ENCODE peak calls at places on chromosomes 7 and 10, in seven cellular contexts. X is SK-N-SH, Y is K562, E is HCT116, Q is HL-60, U is HepG2, G is GM23338. V is an unnamed sample.

GRCh38 chr7:1092806-1093505 is 5.0 kb downstream of the GPER1 start:
- DNase-seq in E (no peak), U (peak), Q (no peak), X (no peak), G (no peak), Y (no peak), V (no peak)

GRCh38 chr10:125606406-125606805 is 76.6 kb downstream of the TEX36 start:
- DNase-seq in X (peak), E (no peak), G (no peak), U (no peak), Q (no peak), Y (no peak), V (no peak)

GRCh38 chr7:157302314-157302711 is 34.5 kb upstream of the DNAJB6 start:
- DNase-seq in Y (peak), E (no peak), Q (peak), U (no peak), X (peak), G (peak), V (no peak)

GRCh38 chr10:130498934-130499333 is 362.7 kb downstream of the GLRX3 start:
- DNase-seq in E (no peak), G (no peak), U (no peak), Q (no peak), Y (no peak), X (no peak), V (no peak)

GRCh38 chr10:17216217-17216900 is 11.7 kb upstream of the VIM start:
- DNase-seq in G (no peak), X (no peak), E (peak), U (peak), Q (peak), Y (peak), V (no peak)

GRCh38 chr7:50812847-50813475 is 30.3 kb upstream of the GRB10 start:
- DNase-seq in Y (no peak), G (peak), U (peak), Q (no peak), E (peak), X (no peak), V (peak)

GRCh38 chr10:3043512-3044368 is 23.6 kb upstream of the PFKP start:
- DNase-seq in Q (peak), G (peak), X (peak), E (peak), Y (peak), U (peak), V (peak)

GRCh38 chr7:24059775-24060174 is 224.2 kb upstream of the NPY start:
- DNase-seq in G (no peak), X (no peak), E (no peak), Q (no peak), U (no peak), Y (no peak), V (no peak)

GRCh38 chr10:60962946-60963345 is 19.0 kb upstream of the RHOBTB1 start:
- DNase-seq in E (no peak), G (no peak), Y (no peak), X (no peak), Q (no peak), U (no peak), V (no peak)

GRCh38 chr10:35195361-35196306 is 69.0 kb downstream of the CREM start:
- DNase-seq in E (peak), U (peak), X (peak), Y (peak), G (peak), Q (peak), V (peak)

GRCh38 chr7:83987764-83988163 is 206.8 kb downstream of the SEMA3A start:
- DNase-seq in G (no peak), Q (no peak), U (no peak), Y (no peak), E (no peak), X (no peak), V (no peak)

GRCh38 chr7:112566392-112567324 is 85.9 kb downstream of the LSMEM1 start:
- DNase-seq in Y (no peak), E (no peak), Q (no peak), X (peak), U (no peak), G (no peak), V (no peak)

GRCh38 chr7:135168001-135168400 is 2.5 kb downstream of the CYREN start:
- DNase-seq in U (no peak), G (no peak), Q (no peak), X (no peak), E (no peak), Y (peak), V (no peak)

GRCh38 chr10:128035557-128035973 is 90.7 kb downstream of the MKI67 start:
- DNase-seq in Q (peak), Y (peak), U (no peak), G (peak), E (peak), X (peak), V (peak)

GRCh38 chr7:77455334-77455733 is 39.2 kb upstream of the GSAP start:
- DNase-seq in G (no peak), X (no peak), Q (no peak), E (no peak), Y (no peak), U (peak), V (peak)

GRCh38 chr10:72616716-72617115 is 9.2 kb downstream of the MICU1 start:
- DNase-seq in E (no peak), G (no peak), Y (no peak), Q (no peak), X (peak), U (no peak), V (no peak)

GRCh38 chr10:63414481-63415260 is 51.1 kb downstream of the JMJD1C start:
- DNase-seq in Q (no peak), G (no peak), Y (no peak), X (no peak), E (no peak), U (no peak), V (no peak)

GRCh38 chr10:8403711-8404371 is 349.4 kb downstream of the GATA3 start:
- DNase-seq in Q (no peak), E (no peak), U (no peak), Y (no peak), G (peak), X (no peak), V (no peak)

GRCh38 chr10:97321032-97321806 is 2.1 kb downstream of the FRAT1 start:
- DNase-seq in Q (no peak), G (peak), E (no peak), Y (no peak), U (no peak), X (no peak), V (no peak)

GRCh38 chr10:61933857-61934559 is 32.5 kb downstream of the ARID5B start:
- DNase-seq in Y (no peak), E (no peak), G (no peak), X (no peak), Q (no peak), U (no peak), V (no peak)

GRCh38 chr7:136677456-136678365 is 190.7 kb upstream of the CHRM2 start:
- DNase-seq in X (no peak), E (no peak), U (no peak), G (no peak), Y (no peak), Q (no peak), V (no peak)

GRCh38 chr7:11193131-11193867 is 219.6 kb downstream of the PHF14 start:
- DNase-seq in G (peak), U (peak), Y (no peak), X (no peak), Q (no peak), E (no peak), V (no peak)

GRCh38 chr10:80460399-80461207 is 6.5 kb downstream of the TSPAN14 start:
- DNase-seq in X (no peak), E (peak), U (peak), G (peak), Y (no peak), Q (peak), V (no peak)

GRCh38 chr10:6409982-6410694 is 169.9 kb downstream of the PRKCQ start:
- DNase-seq in Y (no peak), U (no peak), X (peak), E (no peak), Q (no peak), G (peak), V (no peak)

GRCh38 chr10:100038561-100039071 is 28.9 kb upstream of the DNMBP start:
- DNase-seq in X (no peak), E (no peak), G (no peak), Y (no peak), U (peak), Q (no peak), V (no peak)

GRCh38 chr10:71736570-71737355 is 17.2 kb upstream of the C10orf105 start:
- DNase-seq in X (no peak), Y (no peak), U (no peak), G (no peak), Q (no peak), E (no peak), V (no peak)

GRCh38 chr10:79320785-79321493 is 26.3 kb upstream of the PPIF start:
- DNase-seq in Q (peak), Y (no peak), X (no peak), G (no peak), U (no peak), E (no peak), V (no peak)
- TF ChIP-seq REST in Q (no peak), Y (no peak), X (no peak), G (no peak), U (no peak), E (no peak), V (no peak)

GRCh38 chr10:44864637-44865288 is 46.4 kb upstream of the TMEM72 start:
- DNase-seq in X (peak), E (peak), Q (peak), U (peak), G (peak), Y (peak), V (peak)
- H3K27ac ChIP-seq in X (peak), E (no peak), Q (no peak), U (no peak), G (no peak), Y (no peak), V (peak)

DNA sequence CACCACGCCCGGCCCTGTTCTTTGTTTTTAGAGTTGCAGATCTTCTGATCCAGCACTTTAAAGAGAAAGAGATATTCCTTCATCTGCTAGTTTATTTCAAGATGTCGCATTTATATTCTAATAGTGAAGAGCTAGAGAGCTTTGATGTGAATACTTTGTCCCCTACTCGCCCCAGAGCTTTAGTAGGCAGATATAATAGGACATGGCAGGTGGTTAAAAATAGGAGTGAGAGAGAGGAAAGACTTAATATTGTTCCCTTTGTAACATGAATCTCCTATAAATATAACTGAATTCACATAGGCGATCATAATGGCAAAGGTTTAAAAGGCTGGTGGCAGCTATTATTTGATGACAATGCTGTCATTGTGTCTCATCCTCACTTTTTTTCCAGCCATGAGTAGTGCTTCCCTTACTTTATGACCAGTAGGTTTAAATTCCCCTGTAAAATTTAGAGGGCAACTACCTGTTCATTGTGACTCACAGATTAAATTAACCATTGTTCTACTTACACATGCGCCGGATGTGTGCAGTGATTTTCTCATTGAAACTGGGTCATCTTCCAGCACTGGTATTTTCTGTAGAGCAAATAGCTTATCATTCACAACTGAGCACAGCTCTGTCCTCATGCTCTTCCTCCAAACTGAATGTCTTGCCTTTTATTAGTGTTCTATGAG is 906.7 kb upstream of the CELF2 start:
- DNase-seq in X (no peak), U (no peak), G (no peak), E (no peak), Q (no peak), Y (no peak), V (no peak)
- TF ChIP-seq POLR2AphosphoS5 in X (no peak), U (no peak), G (no peak), E (no peak), Q (no peak), Y (no peak), V (no peak)

GRCh38 chr10:114876602-114877300 is 55.2 kb downstream of the FHIP2A start:
- DNase-seq in G (peak), E (peak), X (peak), Y (peak), Q (peak), U (peak), V (no peak)
- TF ChIP-seq REST in G (no peak), E (no peak), X (no peak), Y (no peak), Q (no peak), U (no peak), V (no peak)

GRCh38 chr7:151245360-151246160 is 2.9 kb downstream of the SMARCD3 start:
- DNase-seq in U (no peak), Q (no peak), E (no peak), Y (peak), G (peak), X (peak), V (no peak)

GRCh38 chr7:151244871-151245346 is 3.6 kb downstream of the SMARCD3 start:
- DNase-seq in X (peak), G (peak), Q (no peak), Y (no peak), E (no peak), U (no peak), V (no peak)

GRCh38 chr7:151247016-151247580 is 1.4 kb downstream of the SMARCD3 start:
- DNase-seq in U (no peak), X (peak), Q (no peak), Y (no peak), E (no peak), G (no peak), V (no peak)

GRCh38 chr7:151247611-151248176 is 800 bp downstream of the SMARCD3 start:
- DNase-seq in Y (no peak), E (no peak), X (no peak), G (no peak), Q (no peak), U (no peak), V (no peak)

DNA sequence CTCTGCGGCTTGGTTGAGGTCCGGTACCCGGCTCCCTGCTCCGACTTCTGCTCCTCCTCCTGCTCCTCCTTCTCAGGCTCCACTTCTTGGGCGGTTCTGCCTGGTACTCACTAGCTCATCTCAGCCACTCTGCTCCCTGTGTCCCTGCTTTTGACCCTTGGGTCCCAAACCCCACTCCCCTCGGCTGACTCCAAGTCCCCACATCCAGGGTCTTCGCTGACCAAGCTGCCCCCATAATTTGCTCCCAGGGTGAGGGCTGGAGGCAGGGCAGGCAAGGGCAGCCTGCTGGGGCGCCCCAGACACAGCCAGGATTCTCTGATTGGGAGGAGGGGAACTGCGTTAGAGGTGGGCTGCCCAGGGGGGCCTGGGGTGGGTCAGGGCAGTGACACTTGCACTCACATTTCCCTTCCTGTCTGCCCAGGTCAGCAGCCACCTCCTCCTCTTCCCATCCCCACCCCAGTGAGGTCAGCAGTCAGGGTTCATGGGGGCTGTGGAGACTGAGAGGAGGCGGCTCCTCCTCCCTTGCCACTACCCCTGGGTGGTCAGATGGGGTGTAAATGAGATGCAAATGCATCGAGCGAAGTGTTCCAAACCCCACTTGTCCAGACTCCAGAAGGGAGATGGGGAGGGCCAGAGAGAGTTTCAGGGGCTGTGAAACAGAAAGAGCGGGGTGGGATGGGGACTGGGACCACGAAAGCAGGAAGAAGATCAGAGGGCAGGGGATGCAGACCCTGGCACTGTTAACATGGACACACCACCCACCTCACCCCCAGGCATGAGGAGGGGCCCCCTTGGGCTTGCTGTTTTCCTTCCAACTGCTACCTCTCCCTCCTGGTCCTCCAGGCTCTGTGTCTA is 2.1 kb downstream of the SMARCD3 start:
- DNase-seq in X (peak), Y (no peak), G (peak), Q (no peak), U (no peak), E (no peak), V (no peak)
- H3K27ac ChIP-seq in X (no peak), Y (no peak), G (no peak), Q (no peak), U (no peak), E (no peak), V (no peak)

V was measured in Panc1.